ENCODE peak calls at places on chromosome 2, in ten cellular contexts. O, V, L, X, E, S, J, Q, I and A are unnamed samples.

GRCh38 chr2:21044694-21045371 is 960 bp upstream of the APOB start:
- DNase-seq in X (no peak), O (no peak), S (no peak), J (no peak), I (no peak), V (peak; percentile 27), Q (no peak), L (no peak), E (no peak), A (no peak)

GRCh38 chr2:101197215-101197745 is 46.1 kb upstream of the TBC1D8 start:
- DNase-seq in Q (peak; percentile 46), X (no peak), S (no peak), L (peak; percentile 34), I (peak; percentile 33), J (no peak), V (peak; percentile 45), E (peak; percentile 16), O (no peak), A (peak; percentile 51)

GRCh38 chr2:137383391-137383790 is 580.9 kb upstream of the HNMT start:
- DNase-seq in V (peak; percentile 48), Q (no peak), X (no peak), L (peak; percentile 65), S (no peak), E (no peak), O (no peak), I (no peak), J (no peak), A (no peak)

GRCh38 chr2:29700560-29700959 is 220.8 kb downstream of the ALK start:
- DNase-seq in L (no peak), I (no peak), V (no peak), S (no peak), J (no peak), Q (peak; percentile 65), E (peak; percentile 50), X (no peak), O (no peak), A (no peak)

GRCh38 chr2:171225302-171225980 is 64.7 kb upstream of the TLK1 start:
- DNase-seq in V (no peak), S (peak; percentile 43), Q (peak; percentile 93), E (peak; percentile 95), O (peak; percentile 7), I (no peak), X (peak; percentile 88), J (no peak), L (no peak), A (no peak)

GRCh38 chr2:195009202-195009601 is 647.8 kb upstream of the SLC39A10 start:
- DNase-seq in O (no peak), V (no peak), L (no peak), E (peak; percentile 71), Q (peak; percentile 19), X (no peak), J (no peak), S (no peak), I (no peak), A (no peak)

GRCh38 chr2:3222636-3223035 is 155.0 kb downstream of the EIPR1 start:
- DNase-seq in X (no peak), V (no peak), S (peak; percentile 3), J (no peak), E (no peak), O (no peak), L (no peak), Q (no peak), I (no peak), A (no peak)

GRCh38 chr2:112204411-112204810 is 50.4 kb downstream of the ZC3H8 start:
- DNase-seq in I (no peak), S (no peak), J (peak; percentile 15), O (no peak), E (peak; percentile 46), X (peak; percentile 21), L (peak; percentile 45), V (peak; percentile 35), Q (no peak), A (no peak)

GRCh38 chr2:236657801-236658200 is 88.2 kb downstream of the ACKR3 start:
- DNase-seq in O (no peak), V (no peak), S (no peak), J (no peak), L (no peak), E (no peak), I (no peak), X (no peak), Q (no peak), A (no peak)

GRCh38 chr2:112662702-112663101 is 17.0 kb downstream of the SLC20A1 start:
- DNase-seq in I (no peak), Q (no peak), V (no peak), X (no peak), E (no peak), O (peak; percentile 34), S (no peak), L (no peak), J (no peak), A (no peak)

GRCh38 chr2:175036582-175037018 is 31.4 kb upstream of the CHN1 start:
- DNase-seq in V (peak; percentile 70), E (peak; percentile 57), X (peak; percentile 12), I (peak; percentile 30), O (peak; percentile 39), J (peak; percentile 79), L (peak; percentile 52), S (no peak), Q (peak; percentile 58), A (peak; percentile 78)

GRCh38 chr2:233174131-233174530 is 77.3 kb upstream of the ATG16L1 start:
- DNase-seq in E (no peak), J (no peak), L (no peak), S (no peak), X (no peak), V (no peak), I (no peak), Q (no peak), O (no peak), A (no peak)

GRCh38 chr2:25389161-25389560 is 47.4 kb upstream of the DNMT3A start:
- DNase-seq in X (no peak), Q (no peak), V (no peak), L (no peak), I (no peak), E (no peak), J (no peak), S (no peak), O (no peak), A (no peak)

GRCh38 chr2:224369028-224369632 is 32.8 kb downstream of the FAM124B start:
- DNase-seq in O (peak; percentile 71), E (peak; percentile 75), Q (peak; percentile 77), L (peak; percentile 62), J (peak; percentile 49), V (peak; percentile 89), I (peak; percentile 49), X (peak; percentile 37), S (peak; percentile 40), A (peak; percentile 79)

GRCh38 chr2:176446718-176447414 is 177.6 kb downstream of the MTX2 start:
- DNase-seq in X (no peak), I (no peak), O (no peak), E (peak; percentile 45), Q (peak; percentile 71), S (no peak), V (no peak), J (no peak), L (no peak), A (peak; percentile 60)

GRCh38 chr2:177029501-177029900 is 183.1 kb upstream of the HNRNPA3 start:
- DNase-seq in J (no peak), V (peak; percentile 63), O (no peak), L (peak; percentile 2), E (no peak), S (no peak), X (peak; percentile 32), Q (peak; percentile 48), I (no peak), A (no peak)

GRCh38 chr2:72919414-72920316 is 2.3 kb downstream of the EMX1 start:
- DNase-seq in O (no peak), V (peak; percentile 76), S (no peak), J (no peak), X (no peak), Q (no peak), E (peak; percentile 32), L (no peak), I (peak; percentile 56), A (no peak)
- H3K4me3 ChIP-seq in O (peak overlapping the region; percentile 4), V (peak overlapping the region; percentile 56), S (no peak overlapping the region), J (no peak overlapping the region), X (no peak overlapping the region), Q (no peak overlapping the region), E (peak overlapping the region; percentile 48), L (no peak overlapping the region), I (peak overlapping the region; percentile 40), A (no peak overlapping the region)

DNA sequence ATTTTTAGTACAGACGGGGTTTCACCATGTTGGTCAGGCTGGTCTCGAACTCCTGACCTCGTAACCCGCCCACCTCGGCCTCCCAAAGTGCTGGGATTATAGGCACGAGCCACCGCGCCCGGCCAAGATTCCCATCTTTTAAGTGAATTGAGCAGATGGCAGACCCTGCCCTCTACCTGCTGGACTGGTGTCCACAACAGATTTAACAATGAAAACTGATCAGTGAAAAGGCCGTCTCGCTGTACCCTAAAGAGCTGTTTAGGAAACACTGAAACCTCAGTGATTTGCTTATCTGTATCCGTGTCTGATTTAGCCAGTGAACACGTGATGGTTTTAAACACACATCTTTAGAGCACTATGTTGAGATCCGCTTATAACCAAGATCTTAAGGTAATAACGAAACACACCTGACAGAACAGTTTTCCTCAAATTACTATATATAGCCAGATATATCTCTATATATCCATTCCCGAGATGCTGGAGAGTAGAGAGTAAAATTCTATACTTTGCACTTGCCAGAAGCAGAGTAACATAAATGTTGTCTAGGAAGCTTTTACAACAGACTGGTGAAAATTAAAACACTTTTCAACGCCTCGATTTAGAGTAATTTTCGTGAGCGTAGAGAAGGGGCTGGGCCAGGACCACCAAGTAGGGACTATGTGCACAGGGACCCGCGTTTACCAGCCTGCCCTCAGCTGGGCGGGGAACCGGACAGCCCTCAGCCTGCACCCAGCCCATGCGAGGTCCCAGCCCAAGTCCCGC is 593 bp downstream of the FAM161A start:
- DNase-seq in Q (peak; percentile 56), L (peak; percentile 33), X (peak; percentile 37), S (peak; percentile 40), V (peak; percentile 74), E (peak; percentile 80), O (peak; percentile 76), J (peak; percentile 65), I (peak; percentile 84), A (peak; percentile 71)
- H3K27ac ChIP-seq in Q (peak overlapping the region; percentile 36), L (peak overlapping the region; percentile 59), X (peak overlapping the region; percentile 71), S (no peak overlapping the region), V (peak overlapping the region; percentile 60), E (peak overlapping the region; percentile 64), O (peak overlapping the region; percentile 77), J (peak overlapping the region; percentile 71), I (peak overlapping the region; percentile 96), A (no peak overlapping the region)

GRCh38 chr2:129061079-129061785 is 742.6 kb upstream of the HS6ST1 start:
- DNase-seq in X (no peak), J (peak; percentile 17), V (no peak), L (no peak), S (no peak), O (peak; percentile 62), Q (no peak), E (peak; percentile 43), I (no peak), A (peak; percentile 34)
- H3K9me2 ChIP-seq in X (no peaks in the 10 kb centered on the region), J (no peaks in the 10 kb centered on the region), V (no peaks in the 10 kb centered on the region), L (no peaks in the 10 kb centered on the region), S (no peaks in the 10 kb centered on the region), O (no peaks in the 10 kb centered on the region), Q (no peaks in the 10 kb centered on the region), E (no peaks in the 10 kb centered on the region), I (no peaks in the 10 kb centered on the region), A (no peaks in the 10 kb centered on the region)

DNA sequence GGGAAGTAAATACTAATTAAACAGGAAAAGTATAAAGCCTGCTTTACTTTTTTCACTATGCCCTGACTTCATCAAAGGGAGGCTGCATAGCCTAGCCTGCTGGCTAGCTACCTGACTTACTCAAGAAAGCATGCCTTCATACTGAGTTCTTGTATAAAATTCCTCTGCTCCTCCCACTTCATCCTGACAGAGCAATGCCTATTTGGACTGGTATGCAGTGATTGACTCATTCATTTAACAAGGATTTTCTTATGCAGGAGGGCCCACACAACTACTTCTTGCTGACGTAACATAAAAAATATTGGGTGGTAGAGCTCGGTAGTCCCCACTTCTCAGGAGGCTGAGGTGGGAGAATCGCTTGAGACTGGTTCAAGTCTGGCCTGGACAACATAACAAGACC is 70.5 kb downstream of the PRPF40A start:
- DNase-seq in S (peak; percentile 6), O (peak; percentile 46), X (no peak), L (no peak), J (no peak), E (peak; percentile 96), Q (peak; percentile 88), I (no peak), V (peak; percentile 40), A (no peak)
- H3K4me3 ChIP-seq in S (no peak overlapping the region), O (no peak overlapping the region), X (no peak overlapping the region), L (no peak overlapping the region), J (no peak overlapping the region), E (peak overlapping the region; percentile 7), Q (no peak overlapping the region), I (no peak overlapping the region), V (no peak overlapping the region), A (no peak overlapping the region)